ENCODE peak calls at places on chromosomes 11 and 22, in four cellular contexts. T, G, O and N are unnamed samples. For H3K4me1, the result is how much of the 10 kb centered on the place peaks cover.

GRCh38 chr22:20636945-20637344 is 129.5 kb downstream of the MED15 start:
- DNase-seq in T (no peak), G (no peak), O (no peak), N (no peak)

GRCh38 chr11:118699508-118700220 is 20.2 kb upstream of the TREH start:
- DNase-seq in T (no peak), G (no peak), O (no peak), N (no peak)

GRCh38 chr11:35334385-35335090 is 84.8 kb downstream of the SLC1A2 start:
- DNase-seq in T (no peak), G (no peak), O (no peak), N (no peak)

GRCh38 chr11:109590782-109591181 is 168.8 kb downstream of the C11orf87 start:
- DNase-seq in T (no peak), G (no peak), O (no peak), N (no peak)

GRCh38 chr22:30277547-30278344 is 11.1 kb upstream of the OSM start:
- DNase-seq in T (no peak), G (no peak), O (no peak), N (no peak)

GRCh38 chr11:84310261-84310660 is 1024.1 kb upstream of the CCDC90B start:
- DNase-seq in T (no peak), G (no peak), O (no peak), N (no peak)

GRCh38 chr11:12460441-12460840 is 83.1 kb downstream of the PARVA start:
- DNase-seq in T (no peak), G (no peak), O (no peak), N (no peak)

GRCh38 chr11:83150450-83150849 is 6.5 kb upstream of the PCF11 start:
- DNase-seq in T (no peak), G (no peak), O (no peak), N (no peak)

GRCh38 chr11:71977743-71978418 is 20.8 kb upstream of the IL18BP start:
- DNase-seq in T (peak), G (peak), O (peak), N (no peak)

GRCh38 chr22:30286813-30287625 is 2.3 kb downstream of the CASTOR1 start:
- DNase-seq in T (peak), G (no peak), O (peak), N (no peak)

GRCh38 chr11:23923357-23923756 is 573.5 kb upstream of the LUZP2 start:
- DNase-seq in T (no peak), G (no peak), O (no peak), N (no peak)

GRCh38 chr11:10601722-10602281 is 33.3 kb upstream of the LYVE1 start:
- DNase-seq in T (no peak), G (no peak), O (no peak), N (no peak)

GRCh38 chr22:30282616-30283046 is 6.7 kb downstream of the CASTOR1 start:
- DNase-seq in T (no peak), G (no peak), O (no peak), N (no peak)

GRCh38 chr11:102269927-102270326 is 47.4 kb upstream of the BIRC3 start:
- DNase-seq in T (no peak), G (no peak), O (no peak), N (no peak)

GRCh38 chr11:84541711-84542340 is 1085.3 kb downstream of the DLG2 start:
- DNase-seq in T (no peak), G (no peak), O (no peak), N (no peak)

GRCh38 chr11:125289419-125290088 is 125.0 kb downstream of the PKNOX2 start:
- DNase-seq in T (peak), G (no peak), O (no peak), N (no peak)

GRCh38 chr11:5631426-5631825 is 6.6 kb downstream of the TRIM34 start:
- DNase-seq in T (no peak), G (no peak), O (no peak), N (no peak)

GRCh38 chr22:16801088-16801487 is 24.1 kb downstream of the XKR3 start:
- DNase-seq in T (no peak), G (no peak), O (no peak), N (no peak)

GRCh38 chr22:43789452-43789851 is 22.7 kb downstream of the EFCAB6 start:
- DNase-seq in T (peak), G (no peak), O (no peak), N (no peak)

GRCh38 chr11:110261195-110262140 is 34.9 kb downstream of the RDX start:
- DNase-seq in T (no peak), G (no peak), O (no peak), N (no peak)

GRCh38 chr11:111909378-111909777 is 2.2 kb downstream of the CRYAB start:
- DNase-seq in T (no peak), G (no peak), O (no peak), N (no peak)

GRCh38 chr22:28132466-28132865 is 213.4 kb upstream of the PITPNB start:
- DNase-seq in T (no peak), G (no peak), O (no peak), N (no peak)

GRCh38 chr22:29596408-29596807 is 7.0 kb upstream of the NF2 start:
- DNase-seq in T (no peak), G (no peak), O (no peak), N (no peak)

GRCh38 chr11:41497974-41498373 is 38.5 kb upstream of the LRRC4C start:
- DNase-seq in T (no peak), G (no peak), O (peak), N (peak)

GRCh38 chr11:27179334-27179733 is 138.7 kb downstream of the BBOX1 start:
- DNase-seq in T (no peak), G (no peak), O (no peak), N (no peak)

GRCh38 chr11:60831501-60832079 is 10.3 kb upstream of the CCDC86 start:
- DNase-seq in T (peak), G (no peak), O (no peak), N (no peak)

GRCh38 chr11:112025682-112026081 is 474 bp downstream of the DLAT start:
- DNase-seq in T (no peak), G (no peak), O (no peak), N (no peak)

GRCh38 chr11:132187814-132188213 is 817.4 kb downstream of the NTM start:
- DNase-seq in T (no peak), G (no peak), O (no peak), N (no peak)

GRCh38 chr22:40593460-40594273 is 42.9 kb downstream of the MRTFA start:
- DNase-seq in T (peak), G (no peak), O (no peak), N (no peak)

GRCh38 chr22:40594924-40595323 is 41.6 kb downstream of the MRTFA start:
- DNase-seq in T (no peak), G (no peak), O (no peak), N (no peak)

GRCh38 chr22:40595497-40596234 is 40.9 kb downstream of the MRTFA start:
- DNase-seq in T (no peak), G (no peak), O (no peak), N (no peak)

GRCh38 chr22:40594346-40594745 is 42.2 kb downstream of the MRTFA start:
- DNase-seq in T (no peak), G (no peak), O (no peak), N (no peak)

GRCh38 chr22:40592352-40593113 is 44.0 kb downstream of the MRTFA start:
- DNase-seq in T (no peak), G (no peak), O (no peak), N (no peak)
- H3K4me3 ChIP-seq in T (no peak), G (no peak), O (no peak), N (no peak)

GRCh38 chr22:42297778-42298177 is 27.3 kb upstream of the TCF20 start:
- DNase-seq in T (no peak), G (no peak), O (no peak), N (no peak)
- TF ChIP-seq YY1 in T (no peak), G (no peak), O (no peak), N (no peak)

DNA sequence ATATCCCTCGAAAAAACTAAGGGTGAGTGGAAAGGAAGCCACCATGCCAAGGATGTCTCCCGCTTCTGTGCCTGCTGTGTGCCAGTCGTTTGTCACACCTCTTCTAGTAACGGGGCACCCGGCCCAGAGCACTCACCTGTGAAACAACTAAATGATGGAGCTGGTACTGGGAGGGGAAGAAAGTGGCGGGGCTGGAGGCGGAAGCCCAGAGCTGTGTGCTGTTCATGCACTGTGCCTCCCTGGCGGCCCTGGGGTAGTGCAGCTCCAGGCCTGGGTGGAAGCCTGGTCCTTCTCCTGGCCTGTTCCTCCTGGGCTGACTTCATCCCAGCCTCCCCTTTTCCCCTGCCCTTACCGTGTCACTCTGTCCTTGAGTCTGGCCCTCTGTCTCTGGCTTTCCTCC is 130.2 kb downstream of the CEP164 start:
- DNase-seq in T (no peak), G (no peak), O (no peak), N (no peak)
- H3K4me1 ChIP-seq in T (under half), G (under half), O (under half), N (under half)

DNA sequence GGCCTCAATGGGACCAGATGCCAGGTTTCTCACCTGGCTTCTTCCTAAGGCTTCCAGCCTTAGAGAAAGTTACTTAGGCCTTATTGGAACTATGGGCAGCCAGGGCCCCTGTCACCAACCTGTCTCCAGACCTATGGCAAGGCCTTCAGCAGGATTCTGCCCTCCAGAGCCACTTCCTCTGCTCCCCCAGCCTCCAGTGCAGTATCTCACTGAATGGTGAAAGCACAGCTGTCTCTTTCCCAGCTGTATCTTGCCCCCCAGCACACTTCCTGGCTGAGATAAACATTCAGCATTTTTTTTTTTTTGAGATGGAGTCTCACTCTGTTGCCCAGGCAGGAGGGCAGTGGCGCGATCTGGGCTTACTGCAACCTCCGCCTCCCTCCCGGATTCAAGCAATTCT is 1.5 kb downstream of the SLC2A11 start:
- DNase-seq in T (no peak), G (no peak), O (no peak), N (no peak)
- H3K4me3 ChIP-seq in T (no peak), G (no peak), O (no peak), N (no peak)

GRCh38 chr22:35987487-35987886 is 41.1 kb downstream of the RBFOX2 start:
- DNase-seq in T (peak), G (no peak), O (no peak), N (no peak)
- TF ChIP-seq YY1 in T (no peak), G (no peak), O (no peak), N (no peak)

GRCh38 chr22:25382762-25383161 is 163.3 kb downstream of the CRYBB2 start:
- DNase-seq in T (no peak), G (no peak), O (no peak), N (no peak)
- H3K4me1 ChIP-seq in T (under half), G (under half), O (under half), N (under half)

DNA sequence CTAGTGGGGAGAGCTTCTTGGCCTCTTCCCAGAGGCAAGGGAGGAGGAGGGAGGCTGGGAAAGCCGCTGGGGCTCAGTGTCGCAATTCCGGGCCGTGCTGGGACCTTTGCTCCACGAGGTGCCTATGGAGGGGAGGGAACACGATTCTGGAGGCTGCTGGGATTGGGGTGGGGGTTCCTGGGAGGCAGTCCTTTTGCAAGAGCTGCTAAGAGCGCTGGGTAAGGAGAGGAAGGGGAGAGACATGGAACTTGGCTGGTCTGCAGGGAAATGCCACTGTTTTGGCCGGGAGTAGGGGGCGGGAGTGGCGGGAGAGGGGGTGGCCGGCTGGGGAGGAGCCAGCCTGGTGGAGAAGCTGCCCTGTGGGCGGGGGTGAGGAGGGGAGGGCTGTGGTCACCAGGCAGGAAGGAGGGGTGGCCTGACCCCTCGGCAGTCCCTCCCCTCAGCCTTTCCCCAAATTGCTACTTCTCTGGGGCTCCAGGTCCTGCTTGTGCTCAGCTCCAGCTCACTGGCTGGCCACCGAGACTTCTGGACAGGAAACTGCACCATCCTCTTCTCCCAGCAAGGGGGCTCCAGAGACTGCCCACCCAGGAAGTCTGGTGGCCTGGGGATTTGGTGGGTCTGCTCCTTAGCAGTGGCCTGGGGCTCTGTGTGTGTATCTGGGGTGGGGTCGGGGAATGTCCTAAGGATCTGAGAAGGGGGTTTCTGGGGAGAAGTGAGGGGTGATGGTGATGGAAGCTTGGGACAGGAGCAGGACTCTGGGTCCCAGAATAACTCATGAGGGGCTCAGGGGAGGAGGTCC is at the start of gene NR1H3:
- DNase-seq in T (peak), G (no peak), O (peak), N (no peak)
- H3K4me3 ChIP-seq in T (no peak), G (no peak), O (peak), N (peak)